ENCODE peak calls at places on chromosome 10, in five cellular contexts. U is IMR-90, J is mesothelial cell of epicardium, H is brain microvascular endothelial cell, L is cardiac muscle cell. A is an unnamed sample.

GRCh38 chr10:133018491-133018890 is 69.2 kb upstream of the ADGRA1 start:
- DNase-seq in U (no peak), J (no peak), H (no peak), L (no peak), A (no peak)

GRCh38 chr10:80501913-80502521 is 35.7 kb upstream of the SH2D4B start:
- DNase-seq in U (no peak), J (no peak), H (peak; percentile 52), L (no peak), A (no peak)

GRCh38 chr10:71981024-71981867 is 17.1 kb downstream of the CHST3 start:
- DNase-seq in U (no peak), J (no peak), H (no peak), L (no peak), A (no peak)

GRCh38 chr10:120573355-120573754 is 116.3 kb downstream of the PLPP4 start:
- DNase-seq in U (no peak), J (no peak), H (no peak), L (no peak), A (no peak)

GRCh38 chr10:102652170-102652926 is 8.1 kb downstream of the TRIM8 start:
- DNase-seq in U (no peak), J (no peak), H (no peak), L (no peak), A (no peak)

GRCh38 chr10:132096223-132096622 is 30.5 kb downstream of the JAKMIP3 start:
- DNase-seq in U (peak; percentile 15), J (no peak), H (peak; percentile 6), L (no peak), A (peak; percentile 25)

GRCh38 chr10:4511559-4511958 is 314.4 kb upstream of the AKR1E2 start:
- DNase-seq in U (no peak), J (no peak), H (no peak), L (no peak), A (no peak)

GRCh38 chr10:11003739-11004515 is 13.7 kb upstream of the CELF2 start:
- DNase-seq in U (peak; percentile 26), J (no peak), H (peak; percentile 19), L (no peak), A (no peak)

GRCh38 chr10:11260136-11260535 is 242.5 kb downstream of the CELF2 start:
- DNase-seq in U (no peak), J (no peak), H (no peak), L (peak; percentile 21), A (no peak)

GRCh38 chr10:12844796-12845524 is 156.6 kb downstream of the CCDC3 start:
- DNase-seq in U (peak; percentile 91), J (no peak), H (peak; percentile 86), L (no peak), A (peak; percentile 54)

GRCh38 chr10:49187950-49188761 is at the start of gene TMEM273:
- DNase-seq in U (no peak), J (no peak), H (no peak), L (no peak), A (no peak)

GRCh38 chr10:126240483-126240882 is 147.8 kb downstream of the ADAM12 start:
- DNase-seq in U (no peak), J (no peak), H (peak; percentile 49), L (no peak), A (no peak)

GRCh38 chr10:3119796-3120459 is 52.6 kb downstream of the PFKP start:
- DNase-seq in U (peak; percentile 25), J (no peak), H (no peak), L (peak; percentile 39), A (no peak)
- TF ChIP-seq CTCF in U (peak; percentile 41), J (peak; percentile 58), H (peak; percentile 72), L (peak; percentile 55), A (peak; percentile 76)

DNA sequence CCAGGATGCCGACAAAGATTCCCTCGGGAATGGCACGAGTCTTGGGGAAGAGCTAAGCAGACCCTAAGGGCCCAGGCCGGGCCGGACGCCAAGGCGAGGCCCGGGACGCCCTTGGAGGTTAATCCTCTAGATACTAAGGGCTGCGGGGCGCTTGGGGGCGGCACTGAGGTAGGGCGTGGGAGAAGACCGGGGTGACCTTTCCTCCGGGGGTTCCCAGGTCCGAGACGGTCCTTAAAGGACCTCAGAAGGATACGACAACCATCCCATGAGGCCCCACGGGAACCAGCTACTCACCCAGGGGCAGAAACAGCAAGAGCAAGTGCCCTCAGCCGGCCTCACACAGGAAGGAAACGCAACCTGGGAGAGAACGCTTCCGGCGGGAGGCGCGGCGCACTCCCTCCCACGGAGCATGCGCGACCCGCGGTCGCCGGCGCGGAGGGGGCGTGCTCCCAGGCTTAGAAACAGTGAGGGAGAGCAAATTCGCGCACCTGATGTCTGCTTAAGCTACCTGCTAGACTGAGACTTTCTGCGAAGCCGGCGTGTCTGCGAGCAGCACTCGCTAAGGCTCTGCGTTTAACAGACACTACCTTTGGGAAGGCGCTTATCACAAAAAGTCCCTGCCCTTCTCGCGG is at the start of gene ATAD1:
- DNase-seq in U (peak; percentile 80), J (peak; percentile 67), H (peak; percentile 63), L (peak; percentile 90), A (peak; percentile 75)
- TF ChIP-seq CTCF in U (peak; percentile 19), J (no peak), H (peak; percentile 53), L (peak; percentile 29), A (peak; percentile 48)

DNA sequence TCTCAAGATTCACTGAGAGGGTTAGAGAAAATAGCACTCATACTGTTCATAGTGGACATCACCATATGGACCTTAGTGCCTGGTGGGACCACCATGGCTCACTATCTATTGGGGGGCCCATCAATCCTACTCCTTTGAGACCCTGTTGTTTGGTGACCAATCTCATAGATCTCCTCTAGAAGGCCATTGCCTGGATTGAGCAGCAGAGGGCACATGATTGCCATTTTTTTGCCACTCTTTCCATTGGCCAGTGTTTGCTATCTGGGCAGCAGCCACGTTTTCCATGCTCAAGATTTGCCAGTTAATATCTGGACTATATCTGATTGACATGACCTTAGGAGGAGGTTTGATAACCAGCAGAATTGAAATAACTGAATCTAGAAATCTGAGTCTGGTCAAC is 244.5 kb downstream of the ITGB1 start:
- DNase-seq in U (no peak), J (no peak), H (no peak), L (no peak), A (no peak)
- TF ChIP-seq CTCF in U (peak; percentile 15), J (no peak), H (peak; percentile 46), L (no peak), A (peak; percentile 53)

GRCh38 chr10:91635401-91636400 is 2.8 kb upstream of the PPP1R3C start:
- DNase-seq in U (peak; percentile 81), J (peak; percentile 32), H (peak; percentile 79), L (peak; percentile 89), A (peak; percentile 79)
- TF ChIP-seq CTCF in U (peak; percentile 82), J (peak; percentile 65), H (peak; percentile 87), L (peak; percentile 82), A (peak; percentile 91)

GRCh38 chr10:1230138-1230537 is 174.0 kb downstream of the WDR37 start:
- DNase-seq in U (no peak), J (no peak), H (no peak), L (no peak), A (no peak)

GRCh38 chr10:1229574-1229973 is 173.4 kb downstream of the WDR37 start:
- DNase-seq in U (no peak), J (no peak), H (no peak), L (no peak), A (no peak)

GRCh38 chr10:1229116-1229515 is 172.9 kb downstream of the WDR37 start:
- DNase-seq in U (no peak), J (no peak), H (no peak), L (no peak), A (no peak)

GRCh38 chr10:1228463-1228975 is 172.3 kb downstream of the WDR37 start:
- DNase-seq in U (no peak), J (no peak), H (no peak), L (no peak), A (no peak)

GRCh38 chr10:1227505-1228402 is 171.6 kb downstream of the WDR37 start:
- DNase-seq in U (no peak), J (no peak), H (no peak), L (no peak), A (no peak)
- TF ChIP-seq CTCF in U (no peak), J (no peak), H (no peak), L (no peak), A (no peak)